ENCODE peak calls at places on chromosomes 7 and 10, in nine cellular contexts. One of them, this sample, is unnamed.

GRCh38 chr10:25818751-25819150 is 115.3 kb upstream of the MYO3A start:
- DNase-seq in IMR-90: no peak
- DNase-seq in fibroblast of the aortic adventitia: no peak
- DNase-seq in dorsolateral prefrontal cortex: no peak
- DNase-seq in bronchial epithelial cell: no peak
- DNase-seq in type B pancreatic cell: no peak
- DNase-seq in choroid plexus epithelial cell: no peak
- DNase-seq in GM12878: no peak
- DNase-seq in ascending aorta: no peak
- DNase-seq in this sample: no peak

GRCh38 chr7:17070117-17070750 is 188.5 kb upstream of the AGR3 start:
- DNase-seq in ascending aorta: no peak
- DNase-seq in bronchial epithelial cell: no peak
- DNase-seq in choroid plexus epithelial cell: no peak
- DNase-seq in type B pancreatic cell: no peak
- DNase-seq in dorsolateral prefrontal cortex: no peak
- DNase-seq in fibroblast of the aortic adventitia: peak; percentile 25
- DNase-seq in IMR-90: no peak
- DNase-seq in GM12878: no peak
- DNase-seq in this sample: no peak

GRCh38 chr7:19772858-19773337 is 519 bp downstream of the TMEM196 start:
- DNase-seq in IMR-90: peak; percentile 5
- DNase-seq in choroid plexus epithelial cell: peak; percentile 26
- DNase-seq in dorsolateral prefrontal cortex: no peak
- DNase-seq in bronchial epithelial cell: peak; percentile 26
- DNase-seq in type B pancreatic cell: no peak
- DNase-seq in fibroblast of the aortic adventitia: peak; percentile 42
- DNase-seq in ascending aorta: no peak
- DNase-seq in GM12878: no peak
- DNase-seq in this sample: no peak

GRCh38 chr7:44678468-44679179 is 70.0 kb upstream of the ZMIZ2 start:
- DNase-seq in GM12878: no peak
- DNase-seq in type B pancreatic cell: peak; percentile 51
- DNase-seq in dorsolateral prefrontal cortex: no peak
- DNase-seq in fibroblast of the aortic adventitia: peak; percentile 94
- DNase-seq in choroid plexus epithelial cell: peak; percentile 93
- DNase-seq in ascending aorta: no peak
- DNase-seq in IMR-90: peak; percentile 86
- DNase-seq in bronchial epithelial cell: peak; percentile 79
- DNase-seq in this sample: no peak

GRCh38 chr7:52959878-52960660 is 75.4 kb upstream of the POM121L12 start:
- DNase-seq in IMR-90: no peak
- DNase-seq in type B pancreatic cell: no peak
- DNase-seq in dorsolateral prefrontal cortex: no peak
- DNase-seq in ascending aorta: no peak
- DNase-seq in choroid plexus epithelial cell: no peak
- DNase-seq in fibroblast of the aortic adventitia: no peak
- DNase-seq in bronchial epithelial cell: no peak
- DNase-seq in GM12878: no peak
- DNase-seq in this sample: no peak

GRCh38 chr10:21030096-21030495 is 133.0 kb upstream of the NEBL start:
- DNase-seq in choroid plexus epithelial cell: peak; percentile 80
- DNase-seq in dorsolateral prefrontal cortex: no peak
- DNase-seq in bronchial epithelial cell: peak; percentile 47
- DNase-seq in GM12878: no peak
- DNase-seq in type B pancreatic cell: no peak
- DNase-seq in fibroblast of the aortic adventitia: no peak
- DNase-seq in IMR-90: no peak
- DNase-seq in ascending aorta: no peak
- DNase-seq in this sample: no peak

GRCh38 chr10:29496341-29497162 is 138.2 kb downstream of the SVIL start:
- DNase-seq in type B pancreatic cell: peak; percentile 83
- DNase-seq in ascending aorta: no peak
- DNase-seq in GM12878: no peak
- DNase-seq in bronchial epithelial cell: peak; percentile 49
- DNase-seq in fibroblast of the aortic adventitia: peak; percentile 63
- DNase-seq in choroid plexus epithelial cell: peak; percentile 76
- DNase-seq in IMR-90: peak; percentile 61
- DNase-seq in dorsolateral prefrontal cortex: peak; percentile 59
- DNase-seq in this sample: peak; percentile 48

GRCh38 chr10:50385610-50386009 is 134.3 kb upstream of the ASAH2 start:
- DNase-seq in dorsolateral prefrontal cortex: peak; percentile 65
- DNase-seq in bronchial epithelial cell: peak; percentile 38
- DNase-seq in fibroblast of the aortic adventitia: no peak
- DNase-seq in type B pancreatic cell: no peak
- DNase-seq in GM12878: no peak
- DNase-seq in IMR-90: no peak
- DNase-seq in choroid plexus epithelial cell: peak; percentile 64
- DNase-seq in ascending aorta: no peak
- DNase-seq in this sample: no peak

GRCh38 chr10:10421071-10421470 is 596.6 kb upstream of the CELF2 start:
- DNase-seq in GM12878: no peak
- DNase-seq in type B pancreatic cell: no peak
- DNase-seq in IMR-90: no peak
- DNase-seq in fibroblast of the aortic adventitia: no peak
- DNase-seq in bronchial epithelial cell: no peak
- DNase-seq in choroid plexus epithelial cell: no peak
- DNase-seq in ascending aorta: no peak
- DNase-seq in dorsolateral prefrontal cortex: no peak
- DNase-seq in this sample: no peak

GRCh38 chr10:19209319-19209718 is 160.7 kb downstream of the MALRD1 start:
- DNase-seq in choroid plexus epithelial cell: no peak
- DNase-seq in IMR-90: no peak
- DNase-seq in fibroblast of the aortic adventitia: no peak
- DNase-seq in GM12878: no peak
- DNase-seq in dorsolateral prefrontal cortex: no peak
- DNase-seq in type B pancreatic cell: no peak
- DNase-seq in bronchial epithelial cell: no peak
- DNase-seq in ascending aorta: no peak
- DNase-seq in this sample: no peak

GRCh38 chr10:76736848-76737495 is 900.6 kb downstream of the KCNMA1 start:
- DNase-seq in bronchial epithelial cell: no peak
- DNase-seq in ascending aorta: no peak
- DNase-seq in dorsolateral prefrontal cortex: no peak
- DNase-seq in GM12878: no peak
- DNase-seq in fibroblast of the aortic adventitia: peak; percentile 67
- DNase-seq in type B pancreatic cell: no peak
- DNase-seq in IMR-90: no peak
- DNase-seq in choroid plexus epithelial cell: no peak
- DNase-seq in this sample: no peak

GRCh38 chr10:86960003-86960862 is 1.8 kb downstream of the SNCG start:
- DNase-seq in IMR-90: peak; percentile 65
- DNase-seq in fibroblast of the aortic adventitia: peak; percentile 76
- DNase-seq in choroid plexus epithelial cell: peak; percentile 67
- DNase-seq in type B pancreatic cell: no peak
- DNase-seq in bronchial epithelial cell: peak; percentile 61
- DNase-seq in GM12878: peak; percentile 35
- DNase-seq in dorsolateral prefrontal cortex: no peak
- DNase-seq in ascending aorta: no peak
- DNase-seq in this sample: peak; percentile 65

GRCh38 chr10:77531441-77532001 is 106.1 kb downstream of the KCNMA1 start:
- DNase-seq in bronchial epithelial cell: peak; percentile 85
- DNase-seq in type B pancreatic cell: no peak
- DNase-seq in ascending aorta: peak; percentile 63
- DNase-seq in choroid plexus epithelial cell: peak; percentile 73
- DNase-seq in GM12878: no peak
- DNase-seq in IMR-90: peak; percentile 92
- DNase-seq in dorsolateral prefrontal cortex: no peak
- DNase-seq in fibroblast of the aortic adventitia: peak; percentile 72
- DNase-seq in this sample: no peak

GRCh38 chr10:34407227-34407626 is 407.9 kb downstream of the PARD3 start:
- DNase-seq in ascending aorta: no peak
- DNase-seq in dorsolateral prefrontal cortex: no peak
- DNase-seq in fibroblast of the aortic adventitia: peak; percentile 33
- DNase-seq in IMR-90: peak; percentile 64
- DNase-seq in bronchial epithelial cell: no peak
- DNase-seq in GM12878: no peak
- DNase-seq in type B pancreatic cell: no peak
- DNase-seq in choroid plexus epithelial cell: peak; percentile 89
- DNase-seq in this sample: no peak

GRCh38 chr10:130175074-130175473 is 38.9 kb downstream of the GLRX3 start:
- DNase-seq in ascending aorta: no peak
- DNase-seq in type B pancreatic cell: no peak
- DNase-seq in IMR-90: no peak
- DNase-seq in fibroblast of the aortic adventitia: no peak
- DNase-seq in GM12878: no peak
- DNase-seq in bronchial epithelial cell: no peak
- DNase-seq in dorsolateral prefrontal cortex: no peak
- DNase-seq in choroid plexus epithelial cell: no peak
- DNase-seq in this sample: no peak

GRCh38 chr7:46468753-46469356 is 547.8 kb upstream of the IGFBP3 start:
- DNase-seq in choroid plexus epithelial cell: peak; percentile 53
- DNase-seq in GM12878: no peak
- DNase-seq in dorsolateral prefrontal cortex: no peak
- DNase-seq in fibroblast of the aortic adventitia: peak; percentile 45
- DNase-seq in bronchial epithelial cell: no peak
- DNase-seq in IMR-90: peak; percentile 35
- DNase-seq in ascending aorta: no peak
- DNase-seq in type B pancreatic cell: no peak
- DNase-seq in this sample: no peak

GRCh38 chr7:149321978-149322541 is 60.1 kb downstream of the ZNF783 start:
- DNase-seq in type B pancreatic cell: no peak
- DNase-seq in GM12878: no peak
- DNase-seq in dorsolateral prefrontal cortex: no peak
- DNase-seq in ascending aorta: no peak
- DNase-seq in IMR-90: peak; percentile 21
- DNase-seq in fibroblast of the aortic adventitia: peak; percentile 46
- DNase-seq in bronchial epithelial cell: no peak
- DNase-seq in choroid plexus epithelial cell: peak; percentile 55
- DNase-seq in this sample: no peak

DNA sequence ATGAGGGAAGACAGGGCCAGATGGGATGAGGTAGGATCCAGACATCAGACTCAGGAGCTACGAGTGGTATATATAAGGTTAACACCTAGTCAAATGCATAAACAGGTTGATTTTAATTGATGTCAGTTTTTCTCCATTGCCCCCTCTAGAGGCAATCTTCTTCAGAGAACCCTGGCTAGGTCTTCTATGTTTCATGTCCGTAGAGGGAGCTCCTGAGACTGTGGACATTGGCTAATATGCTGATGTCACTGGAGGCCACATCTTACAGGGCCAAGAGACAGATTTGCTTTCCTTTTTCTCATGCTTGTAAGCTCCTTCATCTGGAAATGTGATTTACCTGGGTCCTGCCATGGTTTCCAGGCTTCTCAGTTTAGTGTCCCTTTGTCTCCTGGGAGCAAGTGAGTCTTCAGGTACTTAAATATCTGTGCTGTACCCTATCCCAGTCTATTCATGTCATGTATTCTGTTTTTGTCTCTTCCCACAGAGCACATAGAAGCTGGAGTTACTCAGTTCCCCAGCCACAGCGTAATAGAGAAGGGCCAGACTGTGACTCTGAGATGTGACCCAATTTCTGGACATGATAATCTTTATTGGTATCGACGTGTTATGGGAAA is 161.6 kb upstream of the PRSS1 start:
- DNase-seq in fibroblast of the aortic adventitia: peak; percentile 76
- DNase-seq in IMR-90: peak; percentile 81
- DNase-seq in bronchial epithelial cell: peak; percentile 82
- DNase-seq in ascending aorta: no peak
- DNase-seq in type B pancreatic cell: no peak
- DNase-seq in dorsolateral prefrontal cortex: no peak
- DNase-seq in GM12878: peak; percentile 15
- DNase-seq in choroid plexus epithelial cell: peak; percentile 94
- DNase-seq in this sample: no peak
- TF ChIP-seq CTCF in fibroblast of the aortic adventitia: peak; percentile 73
- TF ChIP-seq CTCF in IMR-90: peak; percentile 99
- TF ChIP-seq CTCF in bronchial epithelial cell: peak; percentile 85
- TF ChIP-seq CTCF in ascending aorta: peak; percentile 30
- TF ChIP-seq CTCF in type B pancreatic cell: peak; percentile 48
- TF ChIP-seq CTCF in dorsolateral prefrontal cortex: peak; percentile 62
- TF ChIP-seq CTCF in GM12878: peak; percentile 93
- TF ChIP-seq CTCF in choroid plexus epithelial cell: peak; percentile 96
- TF ChIP-seq CTCF in this sample: peak; percentile 34

GRCh38 chr10:299512-299911 is 164.3 kb downstream of the ZMYND11 start:
- DNase-seq in choroid plexus epithelial cell: no peak
- DNase-seq in dorsolateral prefrontal cortex: no peak
- DNase-seq in GM12878: no peak
- DNase-seq in bronchial epithelial cell: no peak
- DNase-seq in ascending aorta: no peak
- DNase-seq in fibroblast of the aortic adventitia: no peak
- DNase-seq in IMR-90: no peak
- DNase-seq in type B pancreatic cell: no peak
- DNase-seq in this sample: no peak
- TF ChIP-seq CTCF in choroid plexus epithelial cell: no peak
- TF ChIP-seq CTCF in dorsolateral prefrontal cortex: no peak
- TF ChIP-seq CTCF in GM12878: no peak
- TF ChIP-seq CTCF in bronchial epithelial cell: no peak
- TF ChIP-seq CTCF in ascending aorta: no peak
- TF ChIP-seq CTCF in fibroblast of the aortic adventitia: no peak
- TF ChIP-seq CTCF in IMR-90: no peak
- TF ChIP-seq CTCF in type B pancreatic cell: no peak
- TF ChIP-seq CTCF in this sample: no peak

GRCh38 chr7:74032191-74032490 is 4.2 kb downstream of the ELN start:
- DNase-seq in IMR-90: peak; percentile 77
- DNase-seq in fibroblast of the aortic adventitia: peak; percentile 97
- DNase-seq in bronchial epithelial cell: peak; percentile 23
- DNase-seq in dorsolateral prefrontal cortex: no peak
- DNase-seq in type B pancreatic cell: no peak
- DNase-seq in GM12878: no peak
- DNase-seq in ascending aorta: no peak
- DNase-seq in choroid plexus epithelial cell: peak; percentile 53
- DNase-seq in this sample: no peak
- TF ChIP-seq CTCF in IMR-90: no peak
- TF ChIP-seq CTCF in fibroblast of the aortic adventitia: no peak
- TF ChIP-seq CTCF in bronchial epithelial cell: no peak
- TF ChIP-seq CTCF in dorsolateral prefrontal cortex: no peak
- TF ChIP-seq CTCF in type B pancreatic cell: no peak
- TF ChIP-seq CTCF in GM12878: no peak
- TF ChIP-seq CTCF in ascending aorta: no peak
- TF ChIP-seq CTCF in choroid plexus epithelial cell: no peak
- TF ChIP-seq CTCF in this sample: no peak

GRCh38 chr7:30474893-30475292 is 3.7 kb downstream of the NOD1 start:
- DNase-seq in type B pancreatic cell: no peak
- DNase-seq in GM12878: no peak
- DNase-seq in choroid plexus epithelial cell: peak; percentile 64
- DNase-seq in ascending aorta: no peak
- DNase-seq in fibroblast of the aortic adventitia: peak; percentile 99
- DNase-seq in dorsolateral prefrontal cortex: no peak
- DNase-seq in IMR-90: peak; percentile 84
- DNase-seq in bronchial epithelial cell: no peak
- DNase-seq in this sample: no peak

GRCh38 chr7:30474485-30474884 is 4.1 kb downstream of the NOD1 start:
- DNase-seq in fibroblast of the aortic adventitia: no peak
- DNase-seq in GM12878: no peak
- DNase-seq in dorsolateral prefrontal cortex: no peak
- DNase-seq in type B pancreatic cell: no peak
- DNase-seq in bronchial epithelial cell: no peak
- DNase-seq in choroid plexus epithelial cell: no peak
- DNase-seq in ascending aorta: no peak
- DNase-seq in IMR-90: no peak
- DNase-seq in this sample: no peak

GRCh38 chr7:30475580-30475979 is 3.0 kb downstream of the NOD1 start:
- DNase-seq in bronchial epithelial cell: no peak
- DNase-seq in IMR-90: no peak
- DNase-seq in dorsolateral prefrontal cortex: no peak
- DNase-seq in GM12878: no peak
- DNase-seq in choroid plexus epithelial cell: no peak
- DNase-seq in fibroblast of the aortic adventitia: peak; percentile 52
- DNase-seq in type B pancreatic cell: no peak
- DNase-seq in ascending aorta: no peak
- DNase-seq in this sample: no peak

GRCh38 chr7:30476401-30477145 is 2.0 kb downstream of the NOD1 start:
- DNase-seq in IMR-90: no peak
- DNase-seq in fibroblast of the aortic adventitia: peak; percentile 56
- DNase-seq in GM12878: no peak
- DNase-seq in choroid plexus epithelial cell: no peak
- DNase-seq in type B pancreatic cell: no peak
- DNase-seq in dorsolateral prefrontal cortex: no peak
- DNase-seq in ascending aorta: no peak
- DNase-seq in bronchial epithelial cell: no peak
- DNase-seq in this sample: no peak

GRCh38 chr7:30478349-30479228 is at the start of gene NOD1:
- DNase-seq in ascending aorta: no peak
- DNase-seq in choroid plexus epithelial cell: peak; percentile 77
- DNase-seq in GM12878: no peak
- DNase-seq in fibroblast of the aortic adventitia: peak; percentile 72
- DNase-seq in type B pancreatic cell: peak; percentile 81
- DNase-seq in IMR-90: peak; percentile 63
- DNase-seq in dorsolateral prefrontal cortex: no peak
- DNase-seq in bronchial epithelial cell: peak; percentile 57
- DNase-seq in this sample: peak; percentile 26
- TF ChIP-seq CTCF in ascending aorta: no peak
- TF ChIP-seq CTCF in choroid plexus epithelial cell: peak; percentile 2
- TF ChIP-seq CTCF in GM12878: no peak
- TF ChIP-seq CTCF in fibroblast of the aortic adventitia: no peak
- TF ChIP-seq CTCF in type B pancreatic cell: peak; percentile 57
- TF ChIP-seq CTCF in IMR-90: no peak
- TF ChIP-seq CTCF in dorsolateral prefrontal cortex: no peak
- TF ChIP-seq CTCF in bronchial epithelial cell: no peak
- TF ChIP-seq CTCF in this sample: no peak

This sample was measured in D721Med.